ENCODE peak calls at places on chromosomes 1 and 21, in five cellular contexts. J is HFF-Myc, O is A549, Z is colonic mucosa, B is hypothalamus. W is an unnamed sample.

GRCh38 chr1:97901017-97901658 is 19.7 kb downstream of the DPYD start:
- DNase-seq in B (no peak), Z (no peak), O (no peak), J (no peak), W (peak)

GRCh38 chr1:215905493-215906095 is 338.5 kb downstream of the KCTD3 start:
- DNase-seq in J (no peak), B (no peak), O (no peak), Z (no peak), W (no peak)

GRCh38 chr1:118097622-118098348 is 87.2 kb downstream of the SPAG17 start:
- DNase-seq in B (no peak), J (no peak), O (no peak), Z (no peak), W (peak)

GRCh38 chr1:56146449-56146848 is 432.9 kb downstream of the PLPP3 start:
- DNase-seq in J (no peak), Z (no peak), B (no peak), O (no peak), W (peak)

GRCh38 chr1:2237773-2238172 is 9.7 kb downstream of the SKI start:
- DNase-seq in Z (no peak), B (no peak), J (no peak), O (peak), W (peak)

GRCh38 chr1:200302192-200302892 is 107.5 kb downstream of the ZNF281 start:
- DNase-seq in B (peak), J (no peak), Z (peak), O (peak), W (peak)

GRCh38 chr1:6280761-6281451 is 20.0 kb upstream of the GPR153 start:
- DNase-seq in J (no peak), B (no peak), Z (no peak), O (peak), W (no peak)

GRCh38 chr21:41250519-41250918 is 66.1 kb upstream of the FAM3B start:
- DNase-seq in Z (no peak), O (no peak), B (no peak), J (no peak), W (no peak)

GRCh38 chr1:71049951-71050598 is 2.5 kb upstream of the PTGER3 start:
- DNase-seq in J (peak), Z (peak), B (peak), O (peak), W (peak)

GRCh38 chr1:104932949-104933679 is 1183.4 kb downstream of the AMY1C start:
- DNase-seq in O (no peak), J (no peak), Z (no peak), B (no peak), W (no peak)

GRCh38 chr1:33314371-33314893 is 6.5 kb downstream of the A3GALT2 start:
- DNase-seq in J (no peak), O (no peak), Z (no peak), B (no peak), W (no peak)

GRCh38 chr1:204503913-204504519 is 9.4 kb upstream of the PIK3C2B start:
- DNase-seq in B (no peak), Z (no peak), J (no peak), O (no peak), W (no peak)

GRCh38 chr1:176949033-176949662 is 215.4 kb downstream of the ASTN1 start:
- DNase-seq in O (peak), B (no peak), Z (peak), J (peak), W (peak)

GRCh38 chr1:163673756-163674155 is 352.0 kb downstream of the NUF2 start:
- DNase-seq in J (no peak), B (no peak), O (no peak), Z (no peak), W (peak)

GRCh38 chr1:205687242-205687641 is 6.9 kb upstream of the SLC45A3 start:
- DNase-seq in O (no peak), Z (no peak), B (no peak), J (no peak), W (no peak)

GRCh38 chr1:168923521-168924136 is 182.9 kb upstream of the ATP1B1 start:
- DNase-seq in O (peak), Z (no peak), B (no peak), J (no peak), W (no peak)

GRCh38 chr1:208170252-208170651 is 73.9 kb downstream of the PLXNA2 start:
- DNase-seq in Z (no peak), O (no peak), J (no peak), B (peak), W (no peak)

GRCh38 chr1:93766451-93766850 is 84.8 kb upstream of the BCAR3 start:
- DNase-seq in J (no peak), B (no peak), Z (no peak), O (no peak), W (no peak)

GRCh38 chr21:38631171-38631570 is 132.9 kb upstream of the ERG start:
- DNase-seq in Z (no peak), J (peak), B (no peak), O (no peak), W (peak)

GRCh38 chr1:243926803-243927245 is 76.8 kb upstream of the AKT3 start:
- DNase-seq in B (no peak), O (peak), Z (no peak), J (peak), W (peak)

GRCh38 chr1:109425902-109426277 is 358 bp downstream of the PSMA5 start:
- DNase-seq in O (peak), Z (peak), B (no peak), J (peak), W (peak)